ENCODE peak calls at places on chromosomes 13 and 19, in eight cellular contexts. S is fibroblast of villous mesenchyme, U is osteocyte, X is stomach, R is A549, H is AG04450, B is cardiac fibroblast, N is left lung. W is an unnamed sample.

GRCh38 chr19:8366961-8367326 is 3.0 kb downstream of the ANGPTL4 start:
- DNase-seq in S (peak; percentile 91), U (no peak), X (no peak), R (no peak), H (no peak), B (peak; percentile 59), N (no peak), W (no peak)

GRCh38 chr19:51690359-51691121 is 2.6 kb upstream of the SPACA6 start:
- DNase-seq in S (peak; percentile 75), U (peak; percentile 92), X (peak; percentile 58), R (peak; percentile 92), H (peak; percentile 41), B (peak; percentile 74), N (peak; percentile 59), W (peak; percentile 75)

GRCh38 chr13:110644892-110645521 is 29.7 kb downstream of the NAXD start:
- DNase-seq in S (peak; percentile 66), U (peak; percentile 87), X (peak; percentile 77), R (peak; percentile 29), H (peak; percentile 37), B (peak; percentile 28), N (peak; percentile 70), W (no peak)

GRCh38 chr19:4115050-4115817 is 8.7 kb downstream of the MAP2K2 start:
- DNase-seq in S (no peak), U (no peak), X (peak; percentile 43), R (no peak), H (no peak), B (no peak), N (no peak), W (no peak)

GRCh38 chr13:44050450-44051063 is 170.9 kb downstream of the LACC1 start:
- DNase-seq in S (peak; percentile 51), U (no peak), X (no peak), R (peak; percentile 38), H (no peak), B (peak; percentile 66), N (no peak), W (peak; percentile 4)

GRCh38 chr19:33756177-33756576 is 40.5 kb upstream of the KCTD15 start:
- DNase-seq in S (no peak), U (no peak), X (no peak), R (no peak), H (no peak), B (no peak), N (no peak), W (no peak)

GRCh38 chr13:75489502-75490263 is 7.7 kb upstream of the TBC1D4 start:
- DNase-seq in S (peak; percentile 89), U (no peak), X (peak; percentile 35), R (peak; percentile 51), H (peak; percentile 15), B (peak; percentile 81), N (peak; percentile 57), W (peak; percentile 14)

GRCh38 chr13:74145249-74145970 is 11.2 kb upstream of the KLF12 start:
- DNase-seq in S (peak; percentile 48), U (no peak), X (no peak), R (no peak), H (peak; percentile 67), B (peak; percentile 35), N (no peak), W (no peak)

GRCh38 chr13:32117696-32118095 is 86.1 kb downstream of the FRY start:
- DNase-seq in S (no peak), U (no peak), X (peak; percentile 51), R (no peak), H (no peak), B (no peak), N (peak; percentile 44), W (no peak)

GRCh38 chr19:13023666-13024065 is 28.4 kb downstream of the NFIX start:
- DNase-seq in S (no peak), U (no peak), X (no peak), R (no peak), H (no peak), B (no peak), N (no peak), W (no peak)

GRCh38 chr19:48780684-48781391 is 25.5 kb downstream of the FGF21 start:
- DNase-seq in S (peak; percentile 90), U (no peak), X (peak; percentile 54), R (peak; percentile 62), H (no peak), B (peak; percentile 73), N (peak; percentile 58), W (peak; percentile 70)

GRCh38 chr13:65011403-65011802 is 2218.7 kb downstream of the PCDH9 start:
- DNase-seq in S (no peak), U (no peak), X (no peak), R (no peak), H (no peak), B (no peak), N (no peak), W (no peak)

GRCh38 chr13:64052526-64052925 is 2636.9 kb upstream of the PCDH20 start:
- DNase-seq in S (no peak), U (no peak), X (no peak), R (no peak), H (no peak), B (no peak), N (no peak), W (no peak)

GRCh38 chr19:4058696-4059492 is 7.8 kb downstream of the ZBTB7A start:
- DNase-seq in S (no peak), U (no peak), X (no peak), R (no peak), H (no peak), B (no peak), N (no peak), W (no peak)

GRCh38 chr13:44471686-44472085 is 98.1 kb downstream of the SERP2 start:
- DNase-seq in S (peak; percentile 63), U (no peak), X (no peak), R (peak; percentile 18), H (no peak), B (peak; percentile 52), N (no peak), W (no peak)

GRCh38 chr19:58356971-58357797 is 3.9 kb upstream of the A1BG start:
- DNase-seq in S (peak; percentile 17), U (no peak), X (no peak), R (no peak), H (no peak), B (peak; percentile 38), N (no peak), W (no peak)

GRCh38 chr19:54928299-54928698 is 19.0 kb downstream of the NLRP7 start:
- DNase-seq in S (no peak), U (no peak), X (no peak), R (peak; percentile 40), H (no peak), B (peak; percentile 8), N (no peak), W (no peak)

GRCh38 chr13:80214521-80214941 is 126.4 kb downstream of the SPRY2 start:
- DNase-seq in S (peak; percentile 53), U (no peak), X (no peak), R (peak; percentile 17), H (peak; percentile 6), B (no peak), N (no peak), W (no peak)

GRCh38 chr13:114282143-114282685 is 813 bp downstream of the UPF3A start:
- DNase-seq in S (no peak), U (peak; percentile 87), X (peak; percentile 47), R (peak; percentile 71), H (no peak), B (peak; percentile 79), N (peak; percentile 56), W (peak; percentile 1)

GRCh38 chr19:7978196-7978825 is 27.1 kb downstream of the ELAVL1 start:
- DNase-seq in S (no peak), U (no peak), X (no peak), R (no peak), H (no peak), B (no peak), N (no peak), W (no peak)

GRCh38 chr19:7673995-7674667 is 2.8 kb upstream of the MCEMP1 start:
- DNase-seq in S (peak; percentile 83), U (no peak), X (peak; percentile 70), R (peak; percentile 74), H (no peak), B (peak; percentile 80), N (peak; percentile 87), W (peak; percentile 59)

GRCh38 chr13:51311271-51311670 is 28.2 kb upstream of the SERPINE3 start:
- DNase-seq in S (no peak), U (no peak), X (no peak), R (no peak), H (no peak), B (no peak), N (no peak), W (no peak)

GRCh38 chr13:46605824-46606554 is 53.0 kb downstream of the LRCH1 start:
- DNase-seq in S (no peak), U (no peak), X (no peak), R (no peak), H (no peak), B (no peak), N (no peak), W (no peak)

GRCh38 chr19:35789195-35789977 is 14.0 kb downstream of the ARHGAP33 start:
- DNase-seq in S (no peak), U (no peak), X (no peak), R (no peak), H (no peak), B (no peak), N (no peak), W (no peak)

GRCh38 chr19:13408889-13409518 is 97.3 kb downstream of the CACNA1A start:
- DNase-seq in S (no peak), U (no peak), X (no peak), R (no peak), H (no peak), B (no peak), N (no peak), W (no peak)

GRCh38 chr19:42065511-42065910 is 4.5 kb downstream of the GRIK5 start:
- DNase-seq in S (no peak), U (no peak), X (no peak), R (no peak), H (no peak), B (no peak), N (no peak), W (no peak)
- TF ChIP-seq CTCF in S (no peak), U (no peak), X (no peak), R (no peak), H (no peak), B (no peak), N (no peak), W (no peak)

GRCh38 chr13:48532473-48533206 is at the start of gene RCBTB2:
- DNase-seq in S (peak; percentile 97), U (peak; percentile 100), X (peak; percentile 99), R (peak; percentile 96), H (peak; percentile 92), B (peak; percentile 99), N (peak; percentile 99), W (peak; percentile 96)
- TF ChIP-seq CTCF in S (no peak), U (no peak), X (no peak), R (no peak), H (no peak), B (no peak), N (no peak), W (no peak)

DNA sequence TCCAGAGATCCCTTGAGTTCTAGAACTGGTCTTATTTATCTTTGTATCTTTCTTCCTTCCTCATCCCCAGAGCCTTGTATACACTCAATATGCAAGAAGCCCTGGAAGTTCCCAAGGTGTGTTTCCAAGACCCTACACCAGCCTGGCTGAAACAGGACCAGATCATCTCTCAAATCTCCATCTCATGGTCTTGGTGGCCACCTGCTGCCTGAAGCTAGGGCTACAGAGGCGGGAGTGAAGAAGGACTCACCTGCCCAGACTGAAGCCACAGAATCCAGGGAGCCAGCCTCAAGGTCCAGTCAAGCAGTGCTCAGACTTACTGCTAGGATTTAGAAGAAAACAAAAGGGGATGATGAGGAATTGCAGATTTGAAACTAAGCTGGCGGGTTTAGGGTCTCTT is 6.1 kb upstream of the CYSLTR2 start:
- DNase-seq in S (no peak), U (no peak), X (no peak), R (no peak), H (no peak), B (no peak), N (no peak), W (peak; percentile 7)
- TF ChIP-seq CTCF in S (peak; percentile 18), U (no peak), X (no peak), R (no peak), H (no peak), B (no peak), N (no peak), W (no peak)

GRCh38 chr19:30085394-30085793 is 143.4 kb downstream of the URI1 start:
- DNase-seq in S (no peak), U (no peak), X (no peak), R (peak; percentile 25), H (no peak), B (no peak), N (no peak), W (peak; percentile 15)
- TF ChIP-seq CTCF in S (no peak), U (no peak), X (no peak), R (peak; percentile 11), H (no peak), B (no peak), N (no peak), W (no peak)

W was measured in Calu3.